ENCODE peak calls at places on chromosome 3, in six cellular contexts. One of them, this sample, is unnamed.
A peak's percentile ranks its signal among the peaks of the same experiment; 100 is the strongest.

GRCh38 chr3:10173926-10174435 is 9.3 kb downstream of the IRAK2 start:
- DNase-seq in AG10803: peak; percentile 81
- DNase-seq in mucosa of descending colon: peak; percentile 47
- DNase-seq in lower leg skin: peak; percentile 74
- DNase-seq in H9: no peak
- DNase-seq in left lung: peak; percentile 87
- DNase-seq in this sample: peak; percentile 99

GRCh38 chr3:67461667-67462142 is 192.7 kb downstream of the SUCLG2 start:
- DNase-seq in AG10803: peak; percentile 43
- DNase-seq in mucosa of descending colon: no peak
- DNase-seq in lower leg skin: no peak
- DNase-seq in H9: no peak
- DNase-seq in left lung: no peak
- DNase-seq in this sample: peak; percentile 71

GRCh38 chr3:9817437-9817836 is 7.4 kb downstream of the TTLL3 start:
- DNase-seq in AG10803: no peak
- DNase-seq in mucosa of descending colon: no peak
- DNase-seq in lower leg skin: no peak
- DNase-seq in H9: no peak
- DNase-seq in left lung: no peak
- DNase-seq in this sample: no peak

GRCh38 chr3:134516905-134517304 is 31.0 kb downstream of the CEP63 start:
- DNase-seq in AG10803: peak; percentile 41
- DNase-seq in mucosa of descending colon: no peak
- DNase-seq in lower leg skin: no peak
- DNase-seq in H9: no peak
- DNase-seq in left lung: no peak
- DNase-seq in this sample: peak; percentile 25

GRCh38 chr3:15501126-15501525 is 20.4 kb downstream of the COLQ start:
- DNase-seq in AG10803: no peak
- DNase-seq in mucosa of descending colon: no peak
- DNase-seq in lower leg skin: no peak
- DNase-seq in H9: no peak
- DNase-seq in left lung: no peak
- DNase-seq in this sample: no peak

GRCh38 chr3:101998256-101998926 is 149.1 kb downstream of the NFKBIZ start:
- DNase-seq in AG10803: peak; percentile 12
- DNase-seq in mucosa of descending colon: peak; percentile 9
- DNase-seq in lower leg skin: no peak
- DNase-seq in H9: no peak
- DNase-seq in left lung: no peak
- DNase-seq in this sample: peak; percentile 41

GRCh38 chr3:37887062-37887461 is 25.4 kb downstream of the CTDSPL start:
- DNase-seq in AG10803: no peak
- DNase-seq in mucosa of descending colon: no peak
- DNase-seq in lower leg skin: no peak
- DNase-seq in H9: no peak
- DNase-seq in left lung: no peak
- DNase-seq in this sample: no peak

GRCh38 chr3:31407665-31408064 is 125.1 kb upstream of the STT3B start:
- DNase-seq in AG10803: peak; percentile 55
- DNase-seq in mucosa of descending colon: no peak
- DNase-seq in lower leg skin: no peak
- DNase-seq in H9: no peak
- DNase-seq in left lung: no peak
- DNase-seq in this sample: peak; percentile 6

GRCh38 chr3:123632161-123632655 is 47.4 kb upstream of the HACD2 start:
- DNase-seq in AG10803: peak; percentile 74
- DNase-seq in mucosa of descending colon: no peak
- DNase-seq in lower leg skin: no peak
- DNase-seq in H9: no peak
- DNase-seq in left lung: no peak
- DNase-seq in this sample: no peak

GRCh38 chr3:186569779-186570095 is 783 bp upstream of the DNAJB11 start:
- DNase-seq in AG10803: no peak
- DNase-seq in mucosa of descending colon: no peak
- DNase-seq in lower leg skin: no peak
- DNase-seq in H9: no peak
- DNase-seq in left lung: no peak
- DNase-seq in this sample: no peak

GRCh38 chr3:148697311-148698189 is at the start of gene AGTR1:
- DNase-seq in AG10803: peak; percentile 21
- DNase-seq in mucosa of descending colon: peak; percentile 18
- DNase-seq in lower leg skin: peak; percentile 81
- DNase-seq in H9: peak; percentile 90
- DNase-seq in left lung: peak; percentile 74
- DNase-seq in this sample: peak; percentile 60

GRCh38 chr3:58333206-58334012 is 717 bp downstream of the PXK start:
- DNase-seq in AG10803: peak; percentile 23
- DNase-seq in mucosa of descending colon: peak; percentile 48
- DNase-seq in lower leg skin: no peak
- DNase-seq in H9: peak; percentile 63
- DNase-seq in left lung: no peak
- DNase-seq in this sample: peak; percentile 29

GRCh38 chr3:186965141-186965879 is 35.0 kb downstream of the ST6GAL1 start:
- DNase-seq in AG10803: no peak
- DNase-seq in mucosa of descending colon: no peak
- DNase-seq in lower leg skin: no peak
- DNase-seq in H9: peak; percentile 78
- DNase-seq in left lung: no peak
- DNase-seq in this sample: peak; percentile 6

GRCh38 chr3:113242091-113242581 is 30.8 kb downstream of the BOC start:
- DNase-seq in AG10803: peak; percentile 84
- DNase-seq in mucosa of descending colon: no peak
- DNase-seq in lower leg skin: no peak
- DNase-seq in H9: peak; percentile 19
- DNase-seq in left lung: no peak
- DNase-seq in this sample: peak; percentile 69

GRCh38 chr3:27717200-27717852 is 4.8 kb downstream of the EOMES start:
- DNase-seq in AG10803: no peak
- DNase-seq in mucosa of descending colon: no peak
- DNase-seq in lower leg skin: no peak
- DNase-seq in H9: no peak
- DNase-seq in left lung: no peak
- DNase-seq in this sample: no peak

GRCh38 chr3:159852821-159853505 is 135.7 kb upstream of the IL12A start:
- DNase-seq in AG10803: peak; percentile 57
- DNase-seq in mucosa of descending colon: peak; percentile 9
- DNase-seq in lower leg skin: no peak
- DNase-seq in H9: peak; percentile 62
- DNase-seq in left lung: peak; percentile 66
- DNase-seq in this sample: peak; percentile 46

GRCh38 chr3:149180057-149180573 is 41.5 kb downstream of the CP start:
- DNase-seq in AG10803: peak; percentile 100
- DNase-seq in mucosa of descending colon: peak; percentile 66
- DNase-seq in lower leg skin: peak; percentile 93
- DNase-seq in H9: no peak
- DNase-seq in left lung: peak; percentile 85
- DNase-seq in this sample: peak; percentile 100

GRCh38 chr3:158768361-158768787 is 33.5 kb upstream of the MFSD1 start:
- DNase-seq in AG10803: peak; percentile 42
- DNase-seq in mucosa of descending colon: peak; percentile 73
- DNase-seq in lower leg skin: no peak
- DNase-seq in H9: peak; percentile 73
- DNase-seq in left lung: peak; percentile 61
- DNase-seq in this sample: peak; percentile 70

GRCh38 chr3:195900426-195901355 is 7.7 kb downstream of the TNK2 start:
- DNase-seq in AG10803: peak; percentile 92
- DNase-seq in mucosa of descending colon: no peak
- DNase-seq in lower leg skin: no peak
- DNase-seq in H9: no peak
- DNase-seq in left lung: peak; percentile 86
- DNase-seq in this sample: no peak

GRCh38 chr3:170809975-170810357 is 60.0 kb downstream of the RPL22L1 start:
- DNase-seq in AG10803: peak; percentile 68
- DNase-seq in mucosa of descending colon: peak; percentile 9
- DNase-seq in lower leg skin: no peak
- DNase-seq in H9: no peak
- DNase-seq in left lung: no peak
- DNase-seq in this sample: peak; percentile 84

GRCh38 chr3:155208183-155208582 is 85.3 kb downstream of the STRIT1 start:
- DNase-seq in AG10803: no peak
- DNase-seq in mucosa of descending colon: no peak
- DNase-seq in lower leg skin: no peak
- DNase-seq in H9: no peak
- DNase-seq in left lung: no peak
- DNase-seq in this sample: no peak
- TF ChIP-seq CTCF in AG10803: no peak
- TF ChIP-seq CTCF in mucosa of descending colon: no peak
- TF ChIP-seq CTCF in lower leg skin: no peak
- TF ChIP-seq CTCF in H9: no peak
- TF ChIP-seq CTCF in left lung: no peak
- TF ChIP-seq CTCF in this sample: no peak

DNA sequence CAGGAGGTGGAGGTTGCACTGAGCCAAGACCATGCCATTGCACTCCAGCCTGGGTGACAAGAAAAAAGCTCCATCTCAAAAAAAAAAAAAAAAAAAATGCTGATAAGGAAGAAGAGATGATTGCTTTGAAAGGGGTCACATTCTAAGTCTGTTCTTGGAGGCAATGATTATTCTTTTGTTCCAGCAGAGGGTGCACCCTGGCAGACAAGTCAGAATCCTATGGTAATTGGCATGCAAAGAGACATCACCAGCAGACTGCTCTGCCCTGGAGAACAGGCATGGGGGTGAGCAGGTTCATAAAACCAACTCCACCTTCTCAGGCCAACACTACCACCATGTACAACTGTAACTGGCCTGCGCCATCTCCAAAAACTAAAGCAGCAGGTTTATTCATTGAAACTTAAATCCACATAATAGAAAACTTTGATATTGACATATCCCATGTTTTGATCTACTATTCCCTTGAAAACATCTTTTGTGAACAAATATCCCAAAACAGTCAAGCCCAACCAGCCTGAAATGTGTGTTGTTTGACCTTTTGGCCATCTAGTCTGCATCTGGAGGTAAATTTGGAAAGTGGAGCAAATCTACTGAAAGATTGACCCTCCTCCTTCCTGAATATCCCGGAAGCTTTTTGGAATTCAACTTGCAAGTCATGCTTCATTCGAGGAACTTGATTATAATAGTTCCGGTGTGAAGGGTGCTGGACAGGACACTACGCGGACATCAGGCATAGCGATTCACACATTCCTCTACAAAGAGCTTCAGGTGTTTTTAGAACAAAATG is 100.3 kb downstream of the MECOM start:
- DNase-seq in AG10803: no peak
- DNase-seq in mucosa of descending colon: peak; percentile 37
- DNase-seq in lower leg skin: no peak
- DNase-seq in H9: no peak
- DNase-seq in left lung: no peak
- DNase-seq in this sample: no peak
- TF ChIP-seq CTCF in AG10803: no peak
- TF ChIP-seq CTCF in mucosa of descending colon: no peak
- TF ChIP-seq CTCF in lower leg skin: no peak
- TF ChIP-seq CTCF in H9: no peak
- TF ChIP-seq CTCF in left lung: no peak
- TF ChIP-seq CTCF in this sample: no peak

GRCh38 chr3:161104561-161105551 is at the start of gene B3GALNT1:
- DNase-seq in AG10803: peak; percentile 66
- DNase-seq in mucosa of descending colon: peak; percentile 19
- DNase-seq in lower leg skin: no peak
- DNase-seq in H9: peak; percentile 75
- DNase-seq in left lung: peak; percentile 62
- DNase-seq in this sample: peak; percentile 55
- TF ChIP-seq CTCF in AG10803: no peak
- TF ChIP-seq CTCF in mucosa of descending colon: no peak
- TF ChIP-seq CTCF in lower leg skin: no peak
- TF ChIP-seq CTCF in H9: no peak
- TF ChIP-seq CTCF in left lung: no peak
- TF ChIP-seq CTCF in this sample: no peak

GRCh38 chr3:175941352-175941751 is 1082.2 kb downstream of the NAALADL2 start:
- DNase-seq in AG10803: no peak
- DNase-seq in mucosa of descending colon: peak; percentile 14
- DNase-seq in lower leg skin: no peak
- DNase-seq in H9: peak; percentile 80
- DNase-seq in left lung: no peak
- DNase-seq in this sample: peak; percentile 20
- TF ChIP-seq CTCF in AG10803: peak; percentile 22
- TF ChIP-seq CTCF in mucosa of descending colon: peak; percentile 15
- TF ChIP-seq CTCF in lower leg skin: no peak
- TF ChIP-seq CTCF in H9: peak; percentile 61
- TF ChIP-seq CTCF in left lung: peak; percentile 10
- TF ChIP-seq CTCF in this sample: peak; percentile 47

DNA sequence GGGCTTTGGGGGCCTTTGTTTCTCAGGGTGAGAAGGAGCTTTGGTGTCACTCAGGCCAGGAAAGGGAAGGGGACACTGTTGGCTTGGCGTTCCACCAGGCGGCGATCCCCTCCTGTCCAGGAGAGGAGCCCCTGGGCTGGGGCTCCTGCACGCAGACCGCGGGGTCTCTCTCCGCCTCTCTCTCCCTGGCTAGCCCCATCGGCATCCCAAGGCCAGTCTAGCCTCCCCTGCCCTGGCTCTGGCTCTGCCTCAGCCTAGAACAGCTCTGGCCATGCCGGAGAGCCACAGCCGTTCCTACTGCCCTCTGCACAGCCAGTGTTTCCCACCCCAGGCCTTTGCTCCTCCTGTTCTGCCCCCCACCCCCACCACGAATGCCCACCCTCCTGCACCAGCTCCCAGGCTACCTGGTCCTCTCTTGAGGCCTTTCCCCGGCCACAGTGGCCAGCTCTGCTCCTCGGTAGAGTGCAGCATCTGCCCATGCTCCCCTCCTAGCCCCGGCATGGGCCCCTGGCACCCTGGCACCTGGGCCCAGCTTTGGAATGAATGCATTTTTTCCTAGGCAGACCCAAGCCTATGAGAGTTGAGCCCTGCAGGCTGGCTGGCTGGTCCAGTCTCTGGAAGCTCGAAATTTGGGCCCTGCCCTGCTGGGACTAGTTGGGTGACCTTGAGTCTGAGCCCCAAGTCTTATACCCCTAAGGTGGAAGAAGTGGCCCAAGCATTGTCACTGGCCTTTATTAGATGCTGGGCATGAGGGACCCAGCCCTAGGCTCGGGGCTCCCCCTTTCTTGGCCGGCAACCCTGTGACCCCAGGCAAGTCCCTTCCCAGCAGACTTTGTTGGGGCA is 2.4 kb downstream of the PLXNA1 start:
- DNase-seq in AG10803: no peak
- DNase-seq in mucosa of descending colon: no peak
- DNase-seq in lower leg skin: no peak
- DNase-seq in H9: no peak
- DNase-seq in left lung: no peak
- DNase-seq in this sample: no peak
- TF ChIP-seq CTCF in AG10803: no peak
- TF ChIP-seq CTCF in mucosa of descending colon: no peak
- TF ChIP-seq CTCF in lower leg skin: no peak
- TF ChIP-seq CTCF in H9: peak; percentile 27
- TF ChIP-seq CTCF in left lung: no peak
- TF ChIP-seq CTCF in this sample: no peak